ENCODE peak calls at places on chromosomes 3 and 15, in nine cellular contexts. G is BJ, E is NCI-H82, Q is mammary epithelial cell, L is AG04450, M is ureter, A is NCI-H460, Z is uterus, B is cardiac muscle cell. W is an unnamed sample.
A peak's percentile ranks its signal among the peaks of the same experiment; 100 is the strongest.

GRCh38 chr3:187919990-187920389 is 174.7 kb upstream of the BCL6 start:
- DNase-seq in Q (no peak), M (no peak), Z (no peak), A (no peak), E (no peak), L (no peak), B (no peak), G (no peak), W (no peak)

GRCh38 chr15:38398134-38398533 is 55.8 kb upstream of the FAM98B start:
- DNase-seq in Q (peak; percentile 95), L (peak; percentile 90), E (no peak), B (no peak), Z (no peak), G (peak; percentile 86), A (no peak), M (no peak), W (no peak)

GRCh38 chr15:25557916-25558315 is 119.1 kb upstream of the UBE3A start:
- DNase-seq in G (no peak), B (no peak), Q (no peak), L (no peak), Z (no peak), A (no peak), E (no peak), M (no peak), W (no peak)

GRCh38 chr15:52023169-52023922 is 4.3 kb downstream of the MAPK6 start:
- DNase-seq in Z (no peak), E (no peak), B (no peak), M (no peak), G (no peak), A (no peak), Q (no peak), L (no peak), W (no peak)

GRCh38 chr3:46500631-46501377 is 3.0 kb downstream of the RTP3 start:
- DNase-seq in G (peak; percentile 32), B (no peak), L (no peak), Q (peak; percentile 46), E (no peak), A (no peak), Z (no peak), M (no peak), W (no peak)

GRCh38 chr3:168080499-168081170 is 15.1 kb downstream of the GOLIM4 start:
- DNase-seq in G (no peak), B (no peak), A (no peak), Z (no peak), E (no peak), M (no peak), L (no peak), Q (peak; percentile 6), W (no peak)

GRCh38 chr15:45399381-45400212 is 21.3 kb upstream of the GATM start:
- DNase-seq in G (no peak), B (peak; percentile 67), M (no peak), L (no peak), A (peak; percentile 52), Q (peak; percentile 52), E (peak; percentile 88), Z (no peak), W (no peak)

GRCh38 chr3:42764115-42764514 is 8.9 kb downstream of the CCDC13 start:
- DNase-seq in M (no peak), E (no peak), A (no peak), Q (no peak), L (no peak), Z (no peak), G (no peak), B (no peak), W (no peak)

GRCh38 chr3:35829499-35829898 is 190.2 kb downstream of the ARPP21 start:
- DNase-seq in A (no peak), G (no peak), M (no peak), L (no peak), E (no peak), B (no peak), Q (no peak), Z (no peak), W (no peak)

GRCh38 chr3:197510642-197511018 is 45.1 kb downstream of the BDH1 start:
- DNase-seq in G (no peak), Q (no peak), B (no peak), A (no peak), L (no peak), Z (no peak), E (no peak), M (no peak), W (no peak)

GRCh38 chr3:196202516-196202970 is 8.7 kb downstream of the ZDHHC19 start:
- DNase-seq in B (no peak), Q (no peak), L (no peak), G (no peak), A (no peak), E (no peak), Z (no peak), M (peak; percentile 60), W (no peak)

GRCh38 chr3:178504128-178504527 is 32.1 kb upstream of the KCNMB2 start:
- DNase-seq in Z (no peak), G (no peak), A (no peak), M (no peak), B (no peak), Q (no peak), E (no peak), L (no peak), W (no peak)

GRCh38 chr3:143595456-143596077 is 252.7 kb downstream of the SLC9A9 start:
- DNase-seq in A (no peak), Q (no peak), E (no peak), M (no peak), G (no peak), B (no peak), L (no peak), Z (no peak), W (no peak)

GRCh38 chr3:84961492-84962255 is 2.9 kb downstream of the CADM2 start:
- DNase-seq in E (peak; percentile 3), Q (no peak), L (no peak), Z (no peak), B (no peak), G (no peak), A (no peak), M (no peak), W (no peak)

GRCh38 chr15:69807752-69808151 is 290.0 kb downstream of the TLE3 start:
- DNase-seq in Q (peak; percentile 17), M (no peak), L (no peak), A (peak; percentile 48), G (no peak), Z (no peak), E (no peak), B (no peak), W (no peak)

GRCh38 chr3:55893045-55893664 is 406.0 kb upstream of the WNT5A start:
- DNase-seq in B (no peak), Q (no peak), Z (no peak), M (no peak), E (no peak), L (peak; percentile 39), A (no peak), G (no peak), W (no peak)

GRCh38 chr3:87191175-87191574 is 35.9 kb upstream of the CHMP2B start:
- DNase-seq in Z (no peak), B (no peak), L (no peak), A (no peak), M (no peak), Q (no peak), E (no peak), G (no peak), W (no peak)

GRCh38 chr3:182717216-182717615 is 76.1 kb upstream of the ATP11B start:
- DNase-seq in B (no peak), Z (no peak), L (no peak), G (no peak), Q (peak; percentile 14), M (no peak), A (no peak), E (peak; percentile 45), W (no peak)

GRCh38 chr3:100928638-100929428 is 64.4 kb downstream of the ABI3BP start:
- DNase-seq in E (no peak), Q (peak; percentile 16), Z (no peak), L (peak; percentile 41), G (no peak), B (no peak), A (peak; percentile 20), M (no peak), W (no peak)

GRCh38 chr3:52237006-52237658 is 1.8 kb downstream of the TWF2 start:
- DNase-seq in Z (no peak), Q (peak; percentile 46), B (no peak), M (peak; percentile 43), L (no peak), A (no peak), E (no peak), G (no peak), W (no peak)